ENCODE peak calls at places on chromosomes 5 and 9, in seven cellular contexts. Z is IMR-90, Y is mesendoderm, H is neuronal stem cell, G is H9, R is trophoblast cell, D is H1. T is an unnamed sample.

GRCh38 chr5:135930949-135931295 is 23.9 kb downstream of the LECT2 start:
- DNase-seq in Z (no peak), Y (no peak), H (peak), G (peak), R (no peak), D (no peak), T (no peak)

GRCh38 chr9:81724242-81724889 is 35.0 kb upstream of the TLE1 start:
- DNase-seq in Z (peak), Y (no peak), H (no peak), G (no peak), R (no peak), D (no peak), T (no peak)

GRCh38 chr5:38189031-38189632 is 69.2 kb upstream of the EGFLAM start:
- DNase-seq in Z (no peak), Y (peak), H (no peak), G (peak), R (no peak), D (no peak), T (no peak)

GRCh38 chr9:76365028-76365427 is 29.2 kb downstream of the RFK start:
- DNase-seq in Z (peak), Y (peak), H (peak), G (no peak), R (peak), D (no peak), T (no peak)

GRCh38 chr9:121612511-121612998 is 38.9 kb upstream of the DAB2IP start:
- DNase-seq in Z (no peak), Y (peak), H (no peak), G (peak), R (peak), D (no peak), T (peak)

GRCh38 chr9:22457448-22457847 is 10.8 kb downstream of the DMRTA1 start:
- DNase-seq in Z (no peak), Y (peak), H (no peak), G (peak), R (no peak), D (no peak), T (no peak)

GRCh38 chr5:151556808-151557207 is 34.3 kb downstream of the FAT2 start:
- DNase-seq in Z (no peak), Y (no peak), H (no peak), G (no peak), R (peak), D (no peak), T (no peak)

GRCh38 chr5:113451797-113452196 is 17.0 kb upstream of the TSSK1B start:
- DNase-seq in Z (no peak), Y (no peak), H (no peak), G (no peak), R (no peak), D (no peak), T (no peak)

GRCh38 chr5:11642398-11642797 is 261.8 kb downstream of the CTNND2 start:
- DNase-seq in Z (no peak), Y (no peak), H (no peak), G (no peak), R (no peak), D (no peak), T (no peak)

GRCh38 chr9:68949271-68950000 is 64.5 kb downstream of the PRKACG start:
- DNase-seq in Z (no peak), Y (no peak), H (no peak), G (no peak), R (no peak), D (no peak), T (no peak)

GRCh38 chr9:110890416-110890815 is 147.9 kb downstream of the LPAR1 start:
- DNase-seq in Z (no peak), Y (no peak), H (no peak), G (no peak), R (no peak), D (no peak), T (no peak)

GRCh38 chr9:72882117-72882775 is 70.6 kb downstream of the ALDH1A1 start:
- DNase-seq in Z (no peak), Y (no peak), H (no peak), G (no peak), R (no peak), D (no peak), T (no peak)

GRCh38 chr5:33850100-33850594 is 41.6 kb downstream of the ADAMTS12 start:
- DNase-seq in Z (peak), Y (peak), H (no peak), G (peak), R (no peak), D (no peak), T (peak)

GRCh38 chr9:97559111-97559514 is 57.6 kb downstream of the TMOD1 start:
- DNase-seq in Z (peak), Y (no peak), H (no peak), G (no peak), R (no peak), D (no peak), T (no peak)
- H4K8ac ChIP-seq in Z (no peak), Y (no peak), H (no peak), G (no peak), R (no peak), D (no peak), T (no peak)

GRCh38 chr9:127548352-127548878 is 63.7 kb upstream of the STXBP1 start:
- DNase-seq in Z (no peak), Y (no peak), H (no peak), G (no peak), R (peak), D (no peak), T (no peak)
- H3K27ac ChIP-seq in Z (no peak), Y (no peak), H (no peak), G (no peak), R (no peak), D (no peak), T (peak)

GRCh38 chr5:140545606-140546005 is 1.9 kb upstream of the EIF4EBP3 start:
- DNase-seq in Z (no peak), Y (no peak), H (no peak), G (no peak), R (no peak), D (no peak), T (no peak)
- H4K8ac ChIP-seq in Z (no peak), Y (no peak), H (no peak), G (no peak), R (no peak), D (no peak), T (no peak)

GRCh38 chr5:125011014-125011413 is 264.6 kb upstream of the ZNF608 start:
- DNase-seq in Z (no peak), Y (no peak), H (no peak), G (no peak), R (no peak), D (no peak), T (peak)

GRCh38 chr5:125011982-125012381 is 265.5 kb upstream of the ZNF608 start:
- DNase-seq in Z (no peak), Y (no peak), H (no peak), G (no peak), R (no peak), D (no peak), T (no peak)

GRCh38 chr5:125017796-125018195 is 271.4 kb upstream of the ZNF608 start:
- DNase-seq in Z (no peak), Y (no peak), H (no peak), G (no peak), R (peak), D (no peak), T (no peak)

GRCh38 chr5:125011419-125011818 is 265.0 kb upstream of the ZNF608 start:
- DNase-seq in Z (no peak), Y (no peak), H (no peak), G (no peak), R (no peak), D (no peak), T (no peak)

DNA sequence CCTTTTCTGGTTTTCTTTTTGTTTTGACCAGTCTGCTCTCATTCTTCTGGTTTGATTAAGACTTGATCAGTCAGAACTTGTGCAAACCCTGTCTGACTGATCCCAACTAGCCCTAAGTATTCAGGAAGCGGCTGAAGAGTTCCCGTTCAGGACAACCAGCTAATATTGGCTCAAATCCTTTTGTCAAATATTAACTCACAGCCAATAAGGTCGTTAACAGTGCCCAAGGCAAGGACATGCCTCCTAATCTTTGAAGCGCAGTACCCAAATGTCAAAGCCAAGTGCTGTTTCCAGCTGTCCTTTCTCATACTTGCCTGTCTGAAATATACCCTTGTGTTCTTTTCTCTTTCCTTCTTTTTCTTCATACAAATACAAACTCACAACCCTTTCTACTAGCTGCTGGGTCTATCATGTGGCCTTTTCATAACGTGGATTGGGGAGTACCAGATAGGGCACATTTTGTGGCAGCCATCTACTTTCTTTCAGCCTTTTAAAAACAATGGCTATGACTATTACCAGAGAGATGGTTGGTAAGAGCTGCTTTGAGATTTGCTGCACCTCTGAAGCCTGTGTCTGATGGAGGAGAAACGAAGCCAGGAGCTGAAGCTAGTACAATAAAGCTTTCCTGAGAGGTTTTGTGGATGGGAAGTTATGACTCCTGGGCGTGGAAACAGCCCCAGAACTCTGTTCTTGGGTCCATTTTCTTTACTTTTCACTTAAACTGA is 266.4 kb upstream of the ZNF608 start:
- DNase-seq in Z (no peak), Y (no peak), H (no peak), G (no peak), R (no peak), D (no peak), T (no peak)
- H3K27ac ChIP-seq in Z (no peak), Y (no peak), H (no peak), G (no peak), R (no peak), D (no peak), T (peak)

GRCh38 chr9:137690939-137691647 is 72.3 kb downstream of the EHMT1 start:
- DNase-seq in Z (no peak), Y (no peak), H (no peak), G (no peak), R (no peak), D (no peak), T (no peak)
- H4K8ac ChIP-seq in Z (no peak), Y (no peak), H (no peak), G (no peak), R (no peak), D (no peak), T (no peak)

DNA sequence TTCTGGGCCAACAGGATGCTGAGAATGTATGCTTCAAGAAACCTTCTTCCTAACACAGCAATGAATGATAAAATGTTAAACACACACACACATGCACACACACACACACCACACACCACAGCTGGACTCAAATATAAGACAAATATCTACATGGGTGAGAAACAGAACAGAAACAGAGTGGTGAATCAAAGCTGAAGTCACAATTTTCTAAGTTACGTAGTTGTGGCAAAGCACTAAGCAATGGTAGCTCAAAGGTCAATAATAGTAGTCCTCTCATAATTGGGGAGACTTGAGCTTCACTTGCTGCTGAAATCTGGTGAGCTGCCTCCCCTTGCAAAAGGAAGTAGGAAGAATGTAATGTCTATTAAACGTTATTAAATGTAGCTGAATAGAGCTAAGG is 33.7 kb upstream of the ITGA1 start:
- DNase-seq in Z (no peak), Y (no peak), H (no peak), G (no peak), R (no peak), D (no peak), T (no peak)
- H3K27ac ChIP-seq in Z (no peak), Y (no peak), H (no peak), G (no peak), R (no peak), D (no peak), T (no peak)